ENCODE peak calls at places on chromosomes 5 and 9, in seven cellular contexts. Y is HFF-Myc, U is astrocyte of the spinal cord, K is A549, I is psoas muscle, Q is GM23248, L is HCT116. V is an unnamed sample.

GRCh38 chr5:34538026-34538672 is 118.0 kb upstream of the RAI14 start:
- DNase-seq in Y (no peak), U (no peak), K (no peak), I (no peak), Q (peak), L (no peak), V (no peak)

GRCh38 chr9:93058357-93059096 is at the start of gene SUSD3:
- DNase-seq in Y (no peak), U (no peak), K (peak), I (peak), Q (no peak), L (peak), V (no peak)

GRCh38 chr9:37529111-37529510 is 43.4 kb downstream of the POLR1E start:
- DNase-seq in Y (no peak), U (peak), K (no peak), I (no peak), Q (no peak), L (no peak), V (no peak)

GRCh38 chr5:132064140-132064539 is 3.7 kb downstream of the IL3 start:
- DNase-seq in Y (no peak), U (no peak), K (no peak), I (no peak), Q (no peak), L (no peak), V (no peak)

GRCh38 chr5:7872517-7873149 is 3.7 kb downstream of the MTRR start:
- DNase-seq in Y (no peak), U (no peak), K (no peak), I (no peak), Q (peak), L (no peak), V (no peak)

GRCh38 chr5:54018438-54018837 is 291.9 kb downstream of the ARL15 start:
- DNase-seq in Y (no peak), U (no peak), K (no peak), I (no peak), Q (no peak), L (no peak), V (no peak)

GRCh38 chr9:469672-470040 is 255.0 kb downstream of the DOCK8 start:
- DNase-seq in Y (no peak), U (no peak), K (no peak), I (peak), Q (no peak), L (no peak), V (no peak)

GRCh38 chr5:129511291-129511690 is 51.2 kb downstream of the ADAMTS19 start:
- DNase-seq in Y (no peak), U (peak), K (no peak), I (no peak), Q (no peak), L (no peak), V (no peak)

GRCh38 chr5:108743344-108743743 is 4.4 kb upstream of the FER start:
- DNase-seq in Y (no peak), U (no peak), K (no peak), I (no peak), Q (no peak), L (no peak), V (no peak)

GRCh38 chr9:122206118-122207046 is 22.4 kb downstream of the LHX6 start:
- DNase-seq in Y (peak), U (peak), K (no peak), I (no peak), Q (peak), L (no peak), V (peak)

GRCh38 chr9:137317021-137317978 is 15.2 kb upstream of the NRARP start:
- DNase-seq in Y (no peak), U (no peak), K (peak), I (no peak), Q (no peak), L (no peak), V (no peak)

GRCh38 chr5:158175664-158176507 is 316.9 kb upstream of the CLINT1 start:
- DNase-seq in Y (no peak), U (no peak), K (no peak), I (no peak), Q (peak), L (no peak), V (no peak)

GRCh38 chr9:126671381-126671831 is 57.7 kb downstream of the LMX1B start:
- DNase-seq in Y (no peak), U (no peak), K (no peak), I (no peak), Q (no peak), L (no peak), V (no peak)

GRCh38 chr5:181052526-181052927 is 12.5 kb downstream of the BTNL9 start:
- DNase-seq in Y (no peak), U (no peak), K (peak), I (no peak), Q (peak), L (no peak), V (peak)

GRCh38 chr5:39428639-39429038 is 3.9 kb upstream of the DAB2 start:
- DNase-seq in Y (no peak), U (no peak), K (no peak), I (no peak), Q (no peak), L (no peak), V (no peak)

GRCh38 chr5:43616535-43616934 is 13.6 kb downstream of the NNT start:
- DNase-seq in Y (no peak), U (no peak), K (no peak), I (no peak), Q (peak), L (no peak), V (no peak)

GRCh38 chr5:81854485-81854884 is 103.6 kb upstream of the SSBP2 start:
- DNase-seq in Y (no peak), U (no peak), K (no peak), I (no peak), Q (peak), L (no peak), V (no peak)

GRCh38 chr5:159189310-159189709 is 20.0 kb downstream of the RNF145 start:
- DNase-seq in Y (no peak), U (peak), K (peak), I (no peak), Q (no peak), L (no peak), V (no peak)

GRCh38 chr9:127057970-127058644 is 64.3 kb downstream of the ANGPTL2 start:
- DNase-seq in Y (no peak), U (no peak), K (no peak), I (peak), Q (peak), L (no peak), V (no peak)

GRCh38 chr5:67149933-67150523 is 46.6 kb downstream of the CD180 start:
- DNase-seq in Y (no peak), U (peak), K (no peak), I (no peak), Q (peak), L (no peak), V (no peak)

GRCh38 chr9:69899491-69899890 is 78.9 kb downstream of the CFAP95 start:
- DNase-seq in Y (no peak), U (no peak), K (no peak), I (no peak), Q (no peak), L (no peak), V (no peak)

GRCh38 chr9:127587966-127588365 is 24.1 kb upstream of the STXBP1 start:
- DNase-seq in Y (no peak), U (no peak), K (no peak), I (no peak), Q (no peak), L (no peak), V (no peak)

GRCh38 chr5:14727428-14727865 is 62.9 kb downstream of the OTULIN start:
- DNase-seq in Y (peak), U (peak), K (peak), I (peak), Q (peak), L (peak), V (peak)

GRCh38 chr5:64923151-64923685 is 154.5 kb downstream of the CWC27 start:
- DNase-seq in Y (no peak), U (peak), K (no peak), I (no peak), Q (peak), L (no peak), V (no peak)

GRCh38 chr9:135308809-135309762 is 170.5 kb upstream of the PPP1R26 start:
- DNase-seq in Y (no peak), U (no peak), K (no peak), I (no peak), Q (no peak), L (no peak), V (no peak)

GRCh38 chr5:139872052-139872766 is 76.6 kb downstream of the PSD2 start:
- DNase-seq in Y (no peak), U (no peak), K (no peak), I (no peak), Q (no peak), L (no peak), V (no peak)

GRCh38 chr5:56190500-56190899 is 42.6 kb downstream of the ANKRD55 start:
- DNase-seq in Y (peak), U (peak), K (no peak), I (peak), Q (peak), L (no peak), V (peak)

GRCh38 chr9:130707225-130707976 is 13.8 kb downstream of the EXOSC2 start:
- DNase-seq in Y (no peak), U (peak), K (peak), I (peak), Q (peak), L (no peak), V (peak)

GRCh38 chr5:15026011-15026481 is 154.5 kb upstream of the ANKH start:
- DNase-seq in Y (no peak), U (peak), K (no peak), I (no peak), Q (peak), L (no peak), V (no peak)

GRCh38 chr9:129889936-129890717 is 54.9 kb downstream of the USP20 start:
- DNase-seq in Y (no peak), U (no peak), K (no peak), I (no peak), Q (no peak), L (no peak), V (no peak)

GRCh38 chr9:89606567-89607311 is 1.9 kb downstream of the GADD45G start:
- DNase-seq in Y (no peak), U (no peak), K (no peak), I (peak), Q (peak), L (no peak), V (peak)

GRCh38 chr5:27523629-27524028 is 485.2 kb upstream of the CDH9 start:
- DNase-seq in Y (no peak), U (no peak), K (no peak), I (no peak), Q (no peak), L (no peak), V (no peak)

DNA sequence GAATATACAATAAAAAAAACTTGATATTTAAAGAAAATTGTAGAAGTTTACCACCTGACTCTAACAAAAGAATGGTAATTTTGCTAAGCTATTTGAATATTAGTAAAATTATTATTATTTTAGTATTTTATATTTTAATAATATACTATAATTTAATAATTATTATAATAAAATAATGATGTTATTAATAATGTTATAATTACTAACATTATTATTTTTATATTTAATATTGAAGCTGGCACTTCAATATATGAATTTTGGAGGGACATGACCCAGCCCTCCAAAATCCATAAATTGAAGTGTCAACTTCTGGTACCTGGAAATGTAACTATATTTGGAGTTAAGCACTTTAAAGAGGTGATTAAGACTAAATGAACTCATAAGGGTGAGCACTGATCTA is 486.1 kb upstream of the CDH9 start:
- DNase-seq in Y (no peak), U (no peak), K (no peak), I (no peak), Q (no peak), L (no peak), V (no peak)
- H3K4me3 ChIP-seq in Y (no peak), U (no peak), K (no peak), I (no peak), Q (no peak), L (no peak), V (no peak)

DNA sequence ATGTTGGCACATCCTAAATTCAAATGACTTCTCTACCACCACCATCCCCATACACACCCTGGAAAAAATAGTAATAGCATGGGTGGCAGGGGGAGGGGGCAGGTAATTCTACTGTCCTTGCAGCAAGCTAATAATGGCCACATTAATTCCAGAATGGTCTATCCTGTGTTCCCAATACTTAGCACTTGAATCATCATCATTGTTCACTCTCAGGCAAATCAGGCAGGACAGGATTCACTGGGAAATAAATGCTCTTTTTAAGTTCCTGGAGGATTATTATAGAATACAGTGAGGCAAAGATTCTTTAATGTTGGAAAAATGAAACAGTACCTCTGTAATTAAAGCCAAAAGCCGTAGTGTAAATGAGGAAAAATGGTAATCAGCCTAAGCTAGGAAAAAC is 254.5 kb downstream of the ARRDC3 start:
- DNase-seq in Y (no peak), U (no peak), K (no peak), I (no peak), Q (peak), L (no peak), V (no peak)
- H3K4me3 ChIP-seq in Y (no peak), U (no peak), K (no peak), I (no peak), Q (no peak), L (no peak), V (no peak)

DNA sequence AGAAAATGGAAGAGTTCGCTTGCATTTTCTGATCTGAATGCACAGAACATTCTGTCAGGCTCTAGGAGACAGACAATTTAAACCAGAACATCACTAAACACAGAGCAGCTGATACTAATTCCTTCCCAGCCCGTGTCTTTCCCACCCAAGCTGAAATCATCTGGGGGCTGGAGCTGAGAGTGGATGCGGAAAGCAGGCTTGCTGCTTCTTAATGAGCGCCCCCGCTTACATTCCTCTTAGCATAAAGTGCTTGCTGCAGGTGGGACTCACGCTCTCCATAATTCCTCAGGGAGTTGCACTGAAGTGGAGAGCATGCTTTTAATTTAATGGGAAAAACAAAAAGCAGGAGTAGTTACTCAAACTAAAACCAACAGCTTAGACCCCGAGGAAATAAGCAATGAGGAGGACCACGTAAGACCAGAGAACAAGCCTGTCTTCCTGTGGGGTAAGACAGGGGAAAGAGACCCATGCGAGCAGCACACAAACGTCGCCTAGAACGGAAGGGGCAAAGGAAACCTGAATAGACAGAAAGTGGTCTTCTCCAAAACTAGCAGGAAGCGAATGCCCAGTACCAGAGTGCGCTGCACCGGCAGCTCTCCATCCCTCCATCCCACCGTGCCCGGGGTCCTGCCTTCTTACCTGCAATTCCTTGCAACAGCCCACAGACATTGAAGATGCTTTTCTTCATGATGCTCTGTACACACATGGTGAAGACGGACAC is 139.3 kb downstream of the LHFPL2 start:
- DNase-seq in Y (no peak), U (no peak), K (no peak), I (no peak), Q (no peak), L (no peak), V (no peak)
- H3K4me3 ChIP-seq in Y (no peak), U (no peak), K (no peak), I (peak), Q (peak), L (no peak), V (no peak)

GRCh38 chr5:126417178-126417577 is 6.0 kb upstream of the GRAMD2B start:
- DNase-seq in Y (no peak), U (no peak), K (no peak), I (no peak), Q (no peak), L (no peak), V (no peak)

GRCh38 chr5:126414874-126415502 is 8.2 kb upstream of the GRAMD2B start:
- DNase-seq in Y (peak), U (peak), K (no peak), I (no peak), Q (peak), L (no peak), V (no peak)

GRCh38 chr5:126419102-126419501 is 4.1 kb upstream of the GRAMD2B start:
- DNase-seq in Y (no peak), U (no peak), K (no peak), I (no peak), Q (no peak), L (no peak), V (no peak)

GRCh38 chr5:126415789-126416188 is 7.4 kb upstream of the GRAMD2B start:
- DNase-seq in Y (no peak), U (no peak), K (no peak), I (no peak), Q (no peak), L (no peak), V (no peak)

DNA sequence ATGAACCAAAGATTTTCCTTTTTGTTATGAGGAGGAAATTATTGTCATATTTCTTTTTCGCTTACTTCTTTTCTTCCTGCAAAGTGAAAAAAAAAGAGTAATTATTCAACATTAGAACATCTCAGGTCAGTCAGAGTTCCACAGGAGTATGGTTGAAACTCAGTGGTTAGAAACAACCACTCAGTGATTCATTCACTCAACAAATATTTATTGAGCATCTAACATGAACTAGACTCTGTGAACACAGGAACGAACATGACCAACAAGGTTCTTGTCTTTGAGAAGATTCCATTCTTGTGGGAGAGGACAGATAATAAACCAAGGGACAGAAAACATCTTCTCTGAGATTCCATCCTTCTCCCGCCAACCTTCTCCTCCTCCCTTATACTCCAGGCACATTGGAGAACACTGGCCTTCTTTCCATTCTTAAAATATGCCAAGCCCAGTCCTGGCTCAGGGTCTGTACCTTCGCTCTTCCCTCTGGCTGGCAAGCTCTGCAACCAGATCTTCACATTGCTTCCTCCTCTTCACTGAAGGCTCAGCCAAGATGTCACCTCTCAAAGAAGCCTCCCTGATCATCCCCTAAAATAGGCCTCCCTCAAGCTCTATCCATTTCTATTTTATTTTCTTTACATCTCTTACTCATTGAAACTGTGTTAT is 6.8 kb upstream of the GRAMD2B start:
- DNase-seq in Y (no peak), U (no peak), K (no peak), I (no peak), Q (no peak), L (no peak), V (no peak)
- H3K4me3 ChIP-seq in Y (no peak), U (no peak), K (no peak), I (no peak), Q (no peak), L (no peak), V (no peak)

DNA sequence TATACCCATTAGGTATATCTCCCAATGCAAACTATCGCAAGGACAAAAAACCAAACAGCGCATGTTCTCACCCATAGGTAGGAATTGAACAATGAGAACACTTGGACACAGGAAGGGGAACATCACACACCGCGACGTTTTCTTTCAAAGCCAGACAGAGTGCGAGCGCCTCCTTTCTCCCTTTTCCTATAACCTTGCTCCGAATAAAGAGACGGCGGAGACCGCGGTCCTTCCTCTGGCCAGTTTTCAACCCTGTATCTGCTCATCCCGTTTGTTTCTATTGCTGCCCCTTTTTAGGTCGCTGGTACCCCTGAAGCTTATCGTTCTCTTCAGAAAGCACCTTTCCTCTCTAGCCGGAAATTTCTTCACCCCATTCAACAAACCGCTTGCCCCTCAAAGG is 1.3 kb downstream of the LVRN start:
- DNase-seq in Y (no peak), U (no peak), K (no peak), I (no peak), Q (no peak), L (no peak), V (no peak)
- H3K4me3 ChIP-seq in Y (no peak), U (no peak), K (no peak), I (no peak), Q (no peak), L (no peak), V (no peak)

DNA sequence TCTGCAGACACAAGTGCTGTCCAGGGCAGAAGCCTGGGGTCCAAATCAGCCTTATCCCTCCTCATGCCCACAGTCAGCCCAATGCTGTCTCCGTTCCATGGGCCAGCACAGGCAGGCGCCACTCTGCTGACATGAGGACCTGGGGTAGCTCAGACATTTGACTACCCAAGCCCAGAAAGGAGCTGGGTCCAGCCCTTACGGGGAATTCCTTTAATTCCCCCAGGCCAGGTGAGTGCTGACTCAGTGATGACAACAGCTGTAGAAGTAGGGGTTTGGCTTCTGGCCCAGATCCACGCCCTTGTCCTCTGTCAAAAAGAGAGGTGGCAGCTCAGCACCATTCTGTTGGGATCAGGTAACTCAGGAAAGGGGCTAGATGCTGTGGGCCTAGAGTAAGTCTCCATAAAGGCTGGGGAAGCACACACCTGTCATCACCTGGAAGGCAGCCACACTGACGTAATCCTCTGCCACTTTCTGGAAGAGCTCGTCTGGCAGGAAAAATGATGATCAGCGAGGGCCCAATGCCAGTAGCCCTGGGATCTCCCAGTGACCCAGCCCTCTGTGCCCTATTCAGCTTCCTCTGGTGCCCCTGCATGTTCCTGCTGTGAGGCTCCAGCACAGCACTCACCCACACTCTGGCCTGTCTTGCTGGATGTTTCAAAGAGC is 1.9 kb downstream of the RAB24 start:
- DNase-seq in Y (no peak), U (no peak), K (no peak), I (no peak), Q (peak), L (no peak), V (peak)
- H3K4me3 ChIP-seq in Y (peak), U (no peak), K (no peak), I (peak), Q (no peak), L (no peak), V (no peak)

V was measured in MG63.